ENCODE peak calls at places on chromosomes 1 and 21, in four cellular contexts. Z is small intestine; U is cardiac muscle cell; D is CD8-positive, alpha-beta memory T cell. Y is an unnamed sample.

GRCh38 chr21:38319781-38320180 is 63.0 kb downstream of the KCNJ15 start:
- DNase-seq in Z (no peak), U (no peak), D (no peak), Y (no peak)

GRCh38 chr21:35528109-35529042 is 479.3 kb upstream of the RUNX1 start:
- DNase-seq in Z (no peak), U (peak; percentile 32), D (peak; percentile 53), Y (peak; percentile 47)

GRCh38 chr1:201634261-201634660 is 95.3 kb downstream of the NAV1 start:
- DNase-seq in Z (no peak), U (peak; percentile 51), D (no peak), Y (no peak)

GRCh38 chr1:245313581-245313980 is 158.8 kb downstream of the KIF26B start:
- DNase-seq in Z (no peak), U (no peak), D (no peak), Y (no peak)

GRCh38 chr1:30461640-30462039 is 261.7 kb downstream of the MATN1 start:
- DNase-seq in Z (peak; percentile 15), U (no peak), D (no peak), Y (no peak)

GRCh38 chr1:204891860-204892259 is 21.2 kb downstream of the NFASC start:
- DNase-seq in Z (no peak), U (no peak), D (no peak), Y (no peak)

GRCh38 chr1:21804536-21804935 is 7.5 kb upstream of the LDLRAD2 start:
- DNase-seq in Z (no peak), U (no peak), D (no peak), Y (no peak)

GRCh38 chr21:38140192-38140905 is 116.4 kb upstream of the KCNJ15 start:
- DNase-seq in Z (no peak), U (peak; percentile 71), D (no peak), Y (no peak)

GRCh38 chr1:18725231-18725895 is 94.7 kb downstream of the PAX7 start:
- DNase-seq in Z (no peak), U (no peak), D (no peak), Y (no peak)

GRCh38 chr1:51189421-51190073 is 46.5 kb upstream of the RNF11 start:
- DNase-seq in Z (peak; percentile 58), U (peak; percentile 85), D (peak; percentile 48), Y (peak; percentile 20)

GRCh38 chr1:112083487-112083886 is 94.0 kb upstream of the KCND3 start:
- DNase-seq in Z (no peak), U (peak; percentile 23), D (no peak), Y (no peak)

GRCh38 chr21:43975469-43976098 is 36.5 kb upstream of the TRAPPC10 start:
- DNase-seq in Z (peak; percentile 64), U (peak; percentile 76), D (peak; percentile 84), Y (peak; percentile 85)

GRCh38 chr1:228401782-228402637 is 4.6 kb downstream of the TRIM11 start:
- DNase-seq in Z (no peak), U (no peak), D (no peak), Y (no peak)

GRCh38 chr21:39915881-39916280 is 48.6 kb downstream of the PCP4 start:
- DNase-seq in Z (no peak), U (no peak), D (no peak), Y (no peak)

GRCh38 chr1:75559800-75560199 is 51.1 kb downstream of the SLC44A5 start:
- DNase-seq in Z (no peak), U (no peak), D (no peak), Y (no peak)

GRCh38 chr1:226575436-226576390 is 27.1 kb downstream of the STUM start:
- DNase-seq in Z (no peak), U (no peak), D (no peak), Y (no peak)

GRCh38 chr1:107532318-107532717 is 391.5 kb downstream of the NTNG1 start:
- DNase-seq in Z (peak; percentile 17), U (no peak), D (no peak), Y (no peak)

GRCh38 chr1:9315411-9316079 is 22.9 kb downstream of the SPSB1 start:
- DNase-seq in Z (no peak), U (peak; percentile 18), D (no peak), Y (no peak)

GRCh38 chr1:25619101-25619890 is 2.7 kb downstream of the MAN1C1 start:
- DNase-seq in Z (no peak), U (peak; percentile 28), D (peak; percentile 58), Y (peak; percentile 28)

GRCh38 chr1:20978413-20978812 is 191.3 kb upstream of the HP1BP3 start:
- DNase-seq in Z (no peak), U (peak; percentile 17), D (no peak), Y (no peak)

GRCh38 chr1:86774305-86775304 is 70.2 kb downstream of the SH3GLB1 start:
- DNase-seq in Z (peak; percentile 49), U (peak; percentile 96), D (no peak), Y (peak; percentile 61)

GRCh38 chr1:199353906-199354305 is 673.6 kb upstream of the NR5A2 start:
- DNase-seq in Z (no peak), U (no peak), D (no peak), Y (no peak)

GRCh38 chr1:29259802-29260441 is 23.6 kb downstream of the PTPRU start:
- DNase-seq in Z (peak; percentile 38), U (peak; percentile 53), D (no peak), Y (no peak)

GRCh38 chr1:6007318-6008083 is 15.3 kb upstream of the NPHP4 start:
- DNase-seq in Z (no peak), U (peak; percentile 72), D (no peak), Y (no peak)

GRCh38 chr1:6121651-6122370 is 58.3 kb downstream of the CHD5 start:
- DNase-seq in Z (no peak), U (no peak), D (no peak), Y (no peak)

GRCh38 chr1:78683079-78683478 is 33.4 kb downstream of the IFI44 start:
- DNase-seq in Z (no peak), U (no peak), D (no peak), Y (no peak)

GRCh38 chr1:205481629-205482071 is 22.8 kb upstream of the CDK18 start:
- DNase-seq in Z (no peak), U (no peak), D (peak; percentile 70), Y (peak; percentile 48)

GRCh38 chr1:119742193-119742592 is 26.5 kb downstream of the HMGCS2 start:
- DNase-seq in Z (peak; percentile 68), U (no peak), D (no peak), Y (no peak)

GRCh38 chr1:107727866-107728265 is 237.1 kb downstream of the VAV3 start:
- DNase-seq in Z (no peak), U (no peak), D (no peak), Y (no peak)

GRCh38 chr1:30521261-30521865 is 202.0 kb downstream of the MATN1 start:
- DNase-seq in Z (no peak), U (no peak), D (no peak), Y (no peak)

GRCh38 chr1:183506561-183506960 is 34.3 kb downstream of the SMG7 start:
- DNase-seq in Z (no peak), U (no peak), D (no peak), Y (no peak)

GRCh38 chr1:56506951-56507437 is 72.4 kb downstream of the PLPP3 start:
- DNase-seq in Z (peak; percentile 41), U (no peak), D (no peak), Y (no peak)

GRCh38 chr1:217660353-217661062 is 29.4 kb downstream of the SPATA17 start:
- DNase-seq in Z (peak; percentile 20), U (peak; percentile 65), D (no peak), Y (no peak)

GRCh38 chr1:10980094-10980577 is 32.3 kb upstream of the TARDBP start:
- DNase-seq in Z (peak; percentile 86), U (peak; percentile 83), D (no peak), Y (no peak)

GRCh38 chr1:16119926-16120325 is 35.9 kb downstream of the EPHA2 start:
- DNase-seq in Z (no peak), U (no peak), D (no peak), Y (no peak)

GRCh38 chr1:16122361-16122881 is 33.4 kb downstream of the EPHA2 start:
- DNase-seq in Z (no peak), U (peak; percentile 51), D (no peak), Y (no peak)

GRCh38 chr1:16120411-16120810 is 35.5 kb downstream of the EPHA2 start:
- DNase-seq in Z (no peak), U (no peak), D (no peak), Y (no peak)

GRCh38 chr1:16119504-16119903 is 36.4 kb downstream of the EPHA2 start:
- DNase-seq in Z (no peak), U (no peak), D (no peak), Y (no peak)

GRCh38 chr1:16120940-16121410 is 34.9 kb downstream of the EPHA2 start:
- DNase-seq in Z (no peak), U (no peak), D (no peak), Y (no peak)
- H3K27me3 ChIP-seq in Z (no peaks in the 10 kb centered on the region), U (no peaks in the 10 kb centered on the region), D (no peaks in the 10 kb centered on the region), Y (peaks cover 3% of the 10 kb centered on the region)

GRCh38 chr1:2847086-2847850 is 45.8 kb upstream of the TTC34 start:
- DNase-seq in Z (no peak), U (no peak), D (no peak), Y (no peak)
- H3K27me3 ChIP-seq in Z (no peaks in the 10 kb centered on the region), U (no peaks in the 10 kb centered on the region), D (peaks cover 3% of the 10 kb centered on the region), Y (no peaks in the 10 kb centered on the region)

DNA sequence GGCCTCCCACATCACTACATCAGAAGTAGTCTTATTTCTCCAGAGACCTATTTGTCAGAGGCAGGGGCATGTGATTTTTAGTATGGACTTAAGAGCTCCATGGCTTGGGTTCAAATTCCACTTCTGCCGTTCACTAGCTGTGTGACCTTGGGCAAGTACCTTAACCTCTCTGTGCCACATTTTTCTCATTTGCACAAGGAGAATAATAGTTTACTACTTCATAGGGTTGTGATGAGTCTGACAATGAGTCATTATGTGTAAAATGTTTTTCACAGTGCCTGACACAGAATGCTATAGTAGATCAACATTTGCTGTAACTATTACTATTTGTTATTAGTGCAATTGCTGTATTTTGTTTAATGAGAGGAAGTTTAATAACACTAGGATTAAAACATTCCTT is 200.6 kb downstream of the PRDM2 start:
- DNase-seq in Z (no peak), U (no peak), D (no peak), Y (no peak)
- H3K27me3 ChIP-seq in Z (no peaks in the 10 kb centered on the region), U (peaks cover 35% of the 10 kb centered on the region), D (no peaks in the 10 kb centered on the region), Y (no peaks in the 10 kb centered on the region)

DNA sequence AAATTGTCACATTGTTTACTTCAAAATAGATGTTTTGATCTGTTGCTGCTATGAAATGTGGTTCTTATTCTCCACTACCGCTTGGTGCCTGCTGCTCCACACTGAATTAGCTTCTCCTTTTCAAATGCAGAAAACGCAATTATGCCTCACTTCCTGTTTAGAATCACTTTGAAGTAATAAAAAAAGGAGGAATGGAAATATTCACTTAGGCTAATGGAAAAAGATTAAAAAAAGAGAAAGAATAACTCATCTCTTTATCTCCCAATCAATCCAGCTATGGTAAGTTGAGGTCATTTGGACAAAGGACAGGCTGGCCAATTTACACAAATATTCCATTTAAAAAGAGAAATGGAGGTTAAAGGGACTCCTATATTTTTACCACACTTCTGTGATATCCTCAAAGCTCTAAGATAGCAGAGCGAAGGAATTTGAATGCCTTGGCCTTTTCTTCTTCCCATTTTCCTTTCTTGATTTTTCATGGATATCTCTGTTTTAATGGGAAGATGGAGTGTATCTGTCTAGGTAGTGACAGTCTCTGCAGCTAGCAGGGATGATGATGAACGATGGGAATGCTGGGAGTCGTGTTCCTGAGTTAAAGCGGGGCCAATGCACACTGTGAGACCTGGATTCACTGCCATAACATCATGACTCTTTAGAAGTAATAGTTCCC is 35.7 kb downstream of the RGS5 start:
- DNase-seq in Z (no peak), U (no peak), D (no peak), Y (no peak)
- H3K27me3 ChIP-seq in Z (no peaks in the 10 kb centered on the region), U (no peaks in the 10 kb centered on the region), D (no peaks in the 10 kb centered on the region), Y (no peaks in the 10 kb centered on the region)

GRCh38 chr1:3231245-3231644 is 162.2 kb downstream of the PRDM16 start:
- DNase-seq in Z (no peak), U (no peak), D (no peak), Y (no peak)
- H3K27me3 ChIP-seq in Z (no peaks in the 10 kb centered on the region), U (no peaks in the 10 kb centered on the region), D (no peaks in the 10 kb centered on the region), Y (no peaks in the 10 kb centered on the region)

GRCh38 chr1:93516164-93516563 is 68.2 kb downstream of the FNBP1L start:
- DNase-seq in Z (no peak), U (no peak), D (no peak), Y (peak; percentile 5)
- H3K27me3 ChIP-seq in Z (no peaks in the 10 kb centered on the region), U (no peaks in the 10 kb centered on the region), D (no peaks in the 10 kb centered on the region), Y (no peaks in the 10 kb centered on the region)

GRCh38 chr1:209882942-209883340 is 55.1 kb upstream of the SYT14 start:
- DNase-seq in Z (no peak), U (no peak), D (no peak), Y (no peak)
- H3K27me3 ChIP-seq in Z (no peaks in the 10 kb centered on the region), U (no peaks in the 10 kb centered on the region), D (no peaks in the 10 kb centered on the region), Y (peaks cover 1% of the 10 kb centered on the region)

Y was measured in GM06990.